ENCODE peak calls at places on chromosomes 13 and 19, in ten cellular contexts. O is spleen, P is right lobe of liver, T is suprapubic skin, F is sigmoid colon, H is thyroid gland, Y is IMR-90, C is heart left ventricle, B is adrenal gland, K is ovary. W is an unnamed sample. For H3K4me1, the result is how much of the 10 kb centered on the place peaks cover.

GRCh38 chr19:6740589-6741348 is 1.3 kb downstream of the TRIP10 start:
- DNase-seq in O (peak), P (no peak), T (no peak), F (peak), H (peak), Y (peak), C (peak), B (no peak), K (peak), W (peak)

GRCh38 chr13:80921556-80921955 is 580.6 kb upstream of the SPRY2 start:
- DNase-seq in O (no peak), P (no peak), T (no peak), F (no peak), H (no peak), Y (no peak), C (no peak), B (no peak), K (no peak), W (no peak)

GRCh38 chr19:12065100-12065538 is 588 bp downstream of the ZNF844 start:
- DNase-seq in O (no peak), P (no peak), T (no peak), F (peak), H (peak), Y (peak), C (no peak), B (peak), K (no peak), W (peak)

GRCh38 chr13:76965759-76966421 is 17.6 kb downstream of the ACOD1 start:
- DNase-seq in O (no peak), P (no peak), T (no peak), F (peak), H (peak), Y (peak), C (no peak), B (peak), K (peak), W (peak)

GRCh38 chr13:90770334-90770733 is 577.2 kb upstream of the MIR17HG start:
- DNase-seq in O (no peak), P (no peak), T (no peak), F (no peak), H (no peak), Y (no peak), C (no peak), B (no peak), K (no peak), W (no peak)

GRCh38 chr13:43935878-43936277 is 56.2 kb downstream of the LACC1 start:
- DNase-seq in O (no peak), P (no peak), T (no peak), F (no peak), H (no peak), Y (no peak), C (no peak), B (no peak), K (no peak), W (no peak)

GRCh38 chr19:19662866-19663291 is 597 bp downstream of the ATP13A1 start:
- DNase-seq in O (no peak), P (no peak), T (peak), F (peak), H (no peak), Y (peak), C (no peak), B (no peak), K (no peak), W (no peak)

GRCh38 chr13:74040200-74040599 is 94.0 kb downstream of the KLF12 start:
- DNase-seq in O (peak), P (no peak), T (no peak), F (no peak), H (peak), Y (peak), C (peak), B (peak), K (no peak), W (peak)

GRCh38 chr13:28717170-28717569 is 1.6 kb downstream of the SLC46A3 start:
- DNase-seq in O (no peak), P (no peak), T (no peak), F (no peak), H (no peak), Y (no peak), C (no peak), B (no peak), K (no peak), W (no peak)

GRCh38 chr19:28486934-28487333 is 726.0 kb downstream of the UQCRFS1 start:
- DNase-seq in O (peak), P (no peak), T (no peak), F (no peak), H (no peak), Y (no peak), C (no peak), B (no peak), K (no peak), W (no peak)

GRCh38 chr13:65892859-65893258 is 1337.3 kb downstream of the PCDH9 start:
- DNase-seq in O (no peak), P (no peak), T (no peak), F (no peak), H (no peak), Y (peak), C (no peak), B (no peak), K (no peak), W (no peak)

GRCh38 chr13:97338571-97338970 is 95.4 kb upstream of the RAP2A start:
- DNase-seq in O (no peak), P (no peak), T (no peak), F (no peak), H (no peak), Y (no peak), C (no peak), B (no peak), K (no peak), W (no peak)

GRCh38 chr13:113298001-113298945 is 1.2 kb downstream of the LAMP1 start:
- DNase-seq in O (no peak), P (no peak), T (no peak), F (no peak), H (no peak), Y (no peak), C (no peak), B (no peak), K (no peak), W (no peak)

GRCh38 chr13:26656919-26657318 is 99.4 kb downstream of the WASF3 start:
- DNase-seq in O (no peak), P (no peak), T (no peak), F (no peak), H (peak), Y (peak), C (no peak), B (peak), K (no peak), W (no peak)

GRCh38 chr19:27793128-27793643 is 1419.8 kb downstream of the UQCRFS1 start:
- DNase-seq in O (peak), P (no peak), T (no peak), F (peak), H (peak), Y (peak), C (peak), B (peak), K (no peak), W (peak)

GRCh38 chr13:26508885-26509284 is 48.6 kb upstream of the WASF3 start:
- DNase-seq in O (no peak), P (no peak), T (peak), F (peak), H (peak), Y (peak), C (peak), B (peak), K (no peak), W (peak)

GRCh38 chr13:33355470-33355869 is 69.9 kb upstream of the STARD13 start:
- DNase-seq in O (no peak), P (no peak), T (no peak), F (peak), H (no peak), Y (peak), C (no peak), B (peak), K (no peak), W (peak)

GRCh38 chr19:29537181-29537580 is 11.4 kb downstream of the VSTM2B start:
- DNase-seq in O (peak), P (peak), T (peak), F (peak), H (no peak), Y (no peak), C (no peak), B (no peak), K (no peak), W (no peak)

GRCh38 chr13:37870895-37871550 is 1.5 kb upstream of the TRPC4 start:
- DNase-seq in O (no peak), P (no peak), T (no peak), F (no peak), H (no peak), Y (peak), C (no peak), B (no peak), K (no peak), W (no peak)

GRCh38 chr13:44317752-44318550 is 55.7 kb upstream of the SERP2 start:
- DNase-seq in O (no peak), P (no peak), T (no peak), F (no peak), H (no peak), Y (peak), C (no peak), B (no peak), K (no peak), W (no peak)

GRCh38 chr13:110319774-110320509 is 12.9 kb downstream of the COL4A2 start:
- DNase-seq in O (no peak), P (no peak), T (no peak), F (no peak), H (peak), Y (peak), C (no peak), B (peak), K (no peak), W (peak)

GRCh38 chr13:113404366-113404722 is 40.4 kb upstream of the GRTP1 start:
- DNase-seq in O (no peak), P (no peak), T (no peak), F (no peak), H (no peak), Y (no peak), C (peak), B (no peak), K (no peak), W (no peak)

GRCh38 chr13:94996445-94996844 is 284.1 kb upstream of the SOX21 start:
- DNase-seq in O (no peak), P (no peak), T (no peak), F (no peak), H (no peak), Y (no peak), C (no peak), B (no peak), K (no peak), W (no peak)

GRCh38 chr13:26923824-26924605 is 163.4 kb upstream of the GPR12 start:
- DNase-seq in O (no peak), P (no peak), T (no peak), F (no peak), H (no peak), Y (peak), C (no peak), B (peak), K (no peak), W (no peak)

GRCh38 chr19:45267296-45267695 is 16.2 kb downstream of the MARK4 start:
- DNase-seq in O (no peak), P (no peak), T (no peak), F (no peak), H (no peak), Y (no peak), C (no peak), B (no peak), K (no peak), W (no peak)

GRCh38 chr19:34430738-34431625 is 2.8 kb downstream of the UBA2 start:
- DNase-seq in O (no peak), P (no peak), T (no peak), F (no peak), H (no peak), Y (peak), C (no peak), B (no peak), K (no peak), W (no peak)

GRCh38 chr13:49098198-49098597 is 121.9 kb upstream of the MLNR start:
- DNase-seq in O (no peak), P (no peak), T (no peak), F (no peak), H (no peak), Y (peak), C (no peak), B (peak), K (no peak), W (peak)

GRCh38 chr13:111904701-111905608 is 162.0 kb upstream of the SOX1 start:
- DNase-seq in O (peak), P (no peak), T (peak), F (peak), H (no peak), Y (no peak), C (no peak), B (peak), K (no peak), W (no peak)

GRCh38 chr13:50080158-50080855 is 65.1 kb downstream of the KCNRG start:
- DNase-seq in O (no peak), P (no peak), T (no peak), F (peak), H (peak), Y (peak), C (no peak), B (peak), K (peak), W (peak)

GRCh38 chr19:12784871-12785430 is 6.3 kb upstream of the JUNB start:
- DNase-seq in O (no peak), P (no peak), T (no peak), F (no peak), H (no peak), Y (peak), C (no peak), B (no peak), K (no peak), W (no peak)

GRCh38 chr19:27776020-27776419 is 1436.9 kb downstream of the UQCRFS1 start:
- DNase-seq in O (no peak), P (no peak), T (no peak), F (no peak), H (no peak), Y (peak), C (no peak), B (peak), K (no peak), W (no peak)

GRCh38 chr13:110322126-110322827 is 15.2 kb downstream of the COL4A2 start:
- DNase-seq in O (no peak), P (no peak), T (peak), F (peak), H (no peak), Y (no peak), C (no peak), B (peak), K (no peak), W (no peak)

GRCh38 chr13:111421216-111421615 is 100.8 kb downstream of the TEX29 start:
- DNase-seq in O (no peak), P (no peak), T (no peak), F (no peak), H (no peak), Y (no peak), C (no peak), B (no peak), K (no peak), W (no peak)

GRCh38 chr13:42707596-42707995 is 73.8 kb upstream of the FAM216B start:
- DNase-seq in O (no peak), P (no peak), T (no peak), F (no peak), H (no peak), Y (peak), C (no peak), B (no peak), K (no peak), W (no peak)

GRCh38 chr13:102847272-102848234 is 1.7 kb downstream of the ERCC5 start:
- DNase-seq in O (peak), P (no peak), T (no peak), F (no peak), H (no peak), Y (peak), C (no peak), B (no peak), K (no peak), W (no peak)

GRCh38 chr19:41224632-41225031 is 5.6 kb downstream of the AXL start:
- DNase-seq in O (no peak), P (no peak), T (no peak), F (no peak), H (no peak), Y (no peak), C (no peak), B (no peak), K (no peak), W (no peak)
- H3K4me1 ChIP-seq in O (half or more), P (under half), T (half or more), F (half or more), H (under half), Y (under half), C (under half), B (under half), K (under half), W (under half)

DNA sequence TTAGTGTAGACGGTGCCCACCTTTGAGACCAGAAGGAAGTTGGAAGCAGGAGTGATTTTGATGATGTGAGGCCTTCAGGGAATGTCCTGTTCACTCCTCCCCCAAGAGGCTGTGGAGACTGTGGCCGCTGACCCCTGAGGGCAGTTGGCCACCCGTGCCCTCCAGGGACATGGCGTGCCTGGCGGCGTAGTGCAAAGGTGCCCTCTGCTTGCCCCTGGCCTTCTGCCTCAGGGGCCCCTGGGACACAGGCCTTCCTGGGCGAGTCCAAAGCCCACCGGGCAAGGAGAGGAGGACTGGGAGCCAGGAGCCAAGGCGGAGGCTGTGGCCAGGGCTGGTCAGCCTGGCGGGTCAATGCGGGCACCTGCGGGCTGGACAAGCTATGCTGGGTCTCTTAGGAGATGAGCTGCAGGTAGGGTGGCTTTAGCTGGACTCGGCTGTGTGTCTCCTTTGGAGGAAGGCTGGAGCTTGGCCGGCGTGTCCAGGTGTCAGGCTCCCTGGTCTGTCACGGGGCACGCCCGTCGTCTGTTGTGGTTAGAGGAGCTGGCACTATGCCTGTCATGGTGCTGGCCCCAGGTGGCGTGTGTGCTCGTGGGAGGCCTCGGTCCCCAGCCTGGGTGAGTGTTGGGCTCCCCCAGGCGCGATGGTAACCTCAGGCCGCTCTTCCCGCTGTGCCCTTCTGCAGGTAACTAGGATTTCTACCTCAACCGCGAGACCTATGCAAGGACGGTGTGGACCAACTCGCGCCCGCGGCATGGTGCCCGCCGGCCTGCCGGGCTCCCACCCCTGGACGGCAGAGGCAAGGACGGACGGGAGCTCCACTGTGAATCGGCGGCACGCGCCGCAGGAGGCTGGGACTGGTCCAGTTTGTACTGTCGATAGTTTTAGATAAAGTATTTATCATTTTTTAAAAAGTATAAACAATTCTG is 6.8 kb downstream of the PLEKHJ1 start:
- DNase-seq in O (no peak), P (peak), T (no peak), F (no peak), H (no peak), Y (no peak), C (no peak), B (no peak), K (no peak), W (no peak)
- TF ChIP-seq POLR2A in O (no peak), P (no peak), T (no peak), F (no peak), H (no peak), Y (no peak), C (no peak), B (no peak), K (no peak), W (no peak)

DNA sequence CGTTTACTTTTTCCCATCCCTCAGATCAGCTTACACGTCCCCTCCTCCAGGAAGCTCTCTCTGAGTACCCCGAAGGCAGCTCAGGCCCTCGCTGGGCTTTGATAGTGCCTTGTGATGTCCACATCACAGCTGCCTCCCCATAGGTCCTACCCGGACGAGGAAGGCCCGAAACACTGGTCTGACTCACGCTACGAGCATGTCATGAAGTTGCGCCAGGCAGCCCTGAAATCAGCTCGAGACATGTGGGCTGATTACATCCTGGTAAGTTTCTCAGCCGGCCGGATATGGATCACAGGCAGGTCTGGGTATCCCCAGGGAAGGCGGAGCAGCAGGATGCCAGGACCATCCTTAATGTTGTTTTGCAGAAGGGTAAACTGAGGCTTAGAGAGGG is 4.8 kb downstream of the COLGALT1 start:
- DNase-seq in O (no peak), P (no peak), T (no peak), F (no peak), H (no peak), Y (peak), C (no peak), B (peak), K (no peak), W (no peak)
- H3K4me1 ChIP-seq in O (half or more), P (under half), T (under half), F (under half), H (under half), Y (under half), C (under half), B (under half), K (under half), W (under half)

DNA sequence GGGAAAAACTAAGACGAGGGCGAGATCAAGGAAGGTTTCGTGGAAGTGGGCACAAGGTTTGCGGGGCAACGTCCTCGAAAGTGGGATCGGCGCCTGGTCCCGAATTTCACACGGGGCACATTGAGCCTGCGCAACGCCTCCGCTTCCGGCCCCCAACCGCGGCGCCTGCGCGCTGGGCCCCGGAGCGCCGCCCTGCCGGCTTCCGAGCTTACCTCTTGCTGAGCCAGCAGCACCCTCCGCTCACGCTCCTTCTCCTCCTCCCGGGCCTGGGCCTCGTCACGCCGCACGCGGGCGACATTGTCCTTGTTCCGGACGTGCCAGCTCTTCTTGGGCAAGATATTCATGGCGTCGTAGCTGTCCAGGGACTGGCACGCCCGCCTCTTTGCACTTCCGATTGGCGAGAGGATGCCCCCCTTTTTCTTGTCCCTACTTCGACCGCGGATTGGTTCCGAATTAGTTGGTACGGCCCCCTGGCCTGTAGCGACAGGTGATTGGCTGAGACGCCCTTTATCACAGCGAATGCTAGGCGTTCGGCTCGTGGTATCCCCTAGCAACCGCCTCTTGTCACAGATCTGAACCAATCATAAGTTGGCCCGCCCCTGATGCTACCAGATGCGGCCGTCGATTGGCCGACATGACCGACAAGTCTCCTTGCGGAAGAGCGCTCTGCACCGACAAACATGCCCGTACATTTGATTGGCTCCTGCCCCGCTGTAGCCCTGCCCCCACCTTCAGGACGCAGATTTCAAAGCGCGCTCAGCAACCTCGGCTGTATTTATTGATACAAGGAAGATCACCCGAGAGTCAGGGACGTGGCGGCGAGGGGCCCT is at the start of gene LENG1:
- DNase-seq in O (peak), P (peak), T (peak), F (peak), H (peak), Y (peak), C (peak), B (peak), K (peak), W (peak)
- TF ChIP-seq POLR2A in O (no peak), P (peak), T (peak), F (peak), H (peak), Y (peak), C (peak), B (peak), K (peak), W (peak)

W was measured in body of pancreas.